ENCODE peak calls at places on chromosomes 5 and 9, in five cellular contexts. J is stimulated activated CD4-positive, alpha-beta T cell treated with anti-CD3 and anti-CD28 coated beads, Interleukin-15, amount 100 ng/mL, for 1 hour; E is activated gamma-delta T cell; O is activated T-cell treated with anti-CD3 and anti-CD28 coated beads for 48 hours; B is activated naive CD4-positive, alpha-beta T cell treated with Interleukin-2 at 50 U/mL for 16 hours. W is an unnamed sample.

GRCh38 chr5:134479839-134480238 is 45.6 kb upstream of the JADE2 start:
- DNase-seq in J (no peak), E (no peak), O (no peak), B (no peak), W (no peak)

GRCh38 chr5:109529520-109529919 is 119.7 kb upstream of the PJA2 start:
- DNase-seq in B (no peak), O (no peak), E (no peak), J (no peak), W (no peak)

GRCh38 chr5:663436-664342 is 29.5 kb downstream of the TPPP start:
- DNase-seq in O (no peak), B (no peak), E (no peak), J (no peak), W (no peak)

GRCh38 chr9:105447814-105448812 is at the start of gene FSD1L:
- DNase-seq in B (peak), O (peak), J (peak), E (peak), W (peak)

GRCh38 chr9:93665128-93665565 is 88.8 kb downstream of the PHF2 start:
- DNase-seq in B (no peak), J (no peak), E (no peak), O (no peak), W (peak)

GRCh38 chr9:136902259-136902821 is 16.0 kb downstream of the TRAF2 start:
- DNase-seq in E (peak), J (peak), O (peak), B (peak), W (peak)

GRCh38 chr9:125749287-125749935 is 2.2 kb downstream of the PBX3 start:
- DNase-seq in B (no peak), O (no peak), J (no peak), E (no peak), W (no peak)

GRCh38 chr9:130106860-130107848 is 53.4 kb downstream of the GPR107 start:
- DNase-seq in E (no peak), B (peak), O (peak), J (peak), W (peak)

GRCh38 chr5:74657165-74657564 is 16.6 kb upstream of the ENC1 start:
- DNase-seq in J (no peak), O (no peak), B (no peak), E (no peak), W (no peak)

GRCh38 chr5:16690243-16690839 is 73.5 kb upstream of the RETREG1 start:
- DNase-seq in E (no peak), B (no peak), O (no peak), J (no peak), W (no peak)

GRCh38 chr9:124660341-124660801 is 110.7 kb downstream of the NR6A1 start:
- DNase-seq in E (no peak), O (no peak), B (no peak), J (no peak), W (no peak)

GRCh38 chr9:89038354-89039091 is 47.3 kb downstream of the S1PR3 start:
- DNase-seq in B (no peak), O (no peak), J (no peak), E (no peak), W (no peak)

GRCh38 chr5:104355350-104355749 is 792.8 kb upstream of the NUDT12 start:
- DNase-seq in O (no peak), J (no peak), E (no peak), B (no peak), W (no peak)

W was measured in activated CD8-positive, alpha-beta memory T cell treated with anti-CD3 and anti-CD28 coated beads, Interleukin-2, amount 10 ng/mL, durations not matched to agents 7 days and 5 days.